ENCODE peak calls at places on chromosomes 13 and 19, in four cellular contexts. P is colonic mucosa, Y is left ventricle myocardium inferior, N is body of pancreas. W is an unnamed sample. For H3K36me3 and H3K9me3, the result is how much of the 10 kb centered on the place peaks cover.

GRCh38 chr13:95540848-95541247 is 11.7 kb upstream of the CLDN10 start:
- DNase-seq in Y (peak), N (peak), P (no peak), W (no peak)

GRCh38 chr13:30618186-30618937 is 642 bp downstream of the USPL1 start:
- DNase-seq in Y (no peak), N (peak), P (no peak), W (no peak)

GRCh38 chr19:47183579-47183978 is 47.4 kb downstream of the BBC3 start:
- DNase-seq in Y (no peak), P (no peak), N (no peak), W (no peak)

GRCh38 chr19:13121551-13122274 is 3.6 kb downstream of the NACC1 start:
- DNase-seq in P (no peak), N (no peak), Y (no peak), W (peak)

GRCh38 chr19:23314505-23315241 is 64.5 kb upstream of the ZNF724 start:
- DNase-seq in N (no peak), P (no peak), Y (no peak), W (no peak)

GRCh38 chr19:35715981-35716734 is 1.6 kb upstream of the KMT2B start:
- DNase-seq in Y (peak), N (peak), P (peak), W (no peak)

GRCh38 chr13:21675095-21676007 is 4.5 kb downstream of the FGF9 start:
- DNase-seq in P (peak), Y (peak), N (peak), W (peak)

GRCh38 chr19:1063030-1063908 is 3.7 kb upstream of the ARHGAP45 start:
- DNase-seq in Y (no peak), N (no peak), P (peak), W (peak)

GRCh38 chr13:24223341-24224231 is 63.1 kb downstream of the SPATA13 start:
- DNase-seq in Y (no peak), N (no peak), P (no peak), W (no peak)

DNA sequence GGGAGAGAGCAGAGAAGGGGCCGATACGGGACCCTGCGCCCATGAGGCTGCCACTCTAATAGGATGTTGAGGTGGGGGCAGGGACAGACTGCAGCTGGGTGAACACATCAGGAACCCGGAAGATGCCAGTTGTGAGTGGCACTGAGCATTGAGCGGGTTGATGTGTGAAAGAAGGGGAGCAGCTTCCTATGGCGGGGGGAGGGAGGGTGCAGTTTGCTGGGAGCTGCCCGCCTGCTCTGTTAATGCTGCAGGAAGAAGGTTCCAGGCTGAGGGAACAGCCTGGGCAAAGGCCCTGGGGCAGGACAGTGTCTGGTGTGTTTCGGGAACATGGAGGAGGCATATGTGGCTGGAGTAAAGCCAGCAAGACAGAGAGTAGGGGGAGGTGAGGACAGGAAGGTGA is 29.8 kb downstream of the DNM2 start:
- DNase-seq in N (no peak), P (peak), Y (no peak), W (no peak)
- H3K36me3 ChIP-seq in N (under half), P (under half), Y (under half), W (under half)

GRCh38 chr19:18477974-18478373 is 40.0 kb upstream of the ISYNA1 start:
- DNase-seq in N (no peak), P (no peak), Y (no peak), W (no peak)

GRCh38 chr19:18475762-18476331 is 37.9 kb upstream of the ISYNA1 start:
- DNase-seq in P (no peak), Y (no peak), N (no peak), W (no peak)

GRCh38 chr19:18477042-18477760 is 39.3 kb upstream of the ISYNA1 start:
- DNase-seq in Y (no peak), P (no peak), N (no peak), W (no peak)

GRCh38 chr19:18475004-18475453 is 37.1 kb upstream of the ISYNA1 start:
- DNase-seq in N (no peak), Y (no peak), P (no peak), W (no peak)

GRCh38 chr19:18476507-18477041 is 38.6 kb upstream of the ISYNA1 start:
- DNase-seq in Y (no peak), P (no peak), N (no peak), W (no peak)
- H3K27ac ChIP-seq in Y (peak), P (peak), N (no peak), W (no peak)

GRCh38 chr13:110271313-110271712 is 35.6 kb downstream of the COL4A1 start:
- DNase-seq in Y (no peak), P (no peak), N (no peak), W (peak)
- H3K9me3 ChIP-seq in Y (under half), P (under half), N (under half), W (under half)

DNA sequence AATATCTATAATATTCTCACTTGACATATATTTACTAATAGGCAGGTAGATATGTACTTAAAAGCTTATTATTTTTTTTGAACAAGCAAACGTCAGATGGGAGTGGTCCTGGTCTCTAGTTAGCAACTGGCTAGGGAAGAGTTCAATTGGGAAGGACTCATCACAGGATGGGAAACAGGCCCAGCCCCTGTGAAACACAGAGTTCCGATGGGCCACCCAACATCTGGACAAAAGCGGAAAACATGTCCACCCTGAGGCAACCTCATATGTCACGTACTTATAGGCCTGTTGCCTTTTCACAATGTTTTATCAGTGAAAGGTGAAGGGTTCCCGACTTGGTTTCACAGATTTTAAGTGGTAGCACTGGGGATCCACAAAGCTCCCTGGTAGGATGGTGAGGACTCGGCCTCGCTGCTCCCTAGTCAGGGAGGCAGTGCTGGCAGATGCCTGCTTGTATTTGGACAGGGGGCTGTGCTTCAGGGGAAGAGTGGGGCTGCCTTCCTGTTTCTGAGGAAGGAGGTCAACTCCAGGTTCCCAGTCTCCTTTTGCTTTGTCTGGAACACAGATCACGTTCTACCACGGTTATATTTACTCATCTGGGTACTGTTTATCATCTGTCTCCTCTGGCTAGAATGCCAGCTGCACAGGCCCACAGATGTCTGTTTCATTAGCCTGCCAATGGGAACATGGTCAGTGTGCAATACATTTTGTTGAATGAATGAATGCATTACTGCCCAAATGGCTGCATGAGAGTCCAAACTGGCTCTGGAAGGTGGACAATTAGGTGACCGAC is 49.4 kb upstream of the SLC15A1 start:
- DNase-seq in Y (no peak), N (peak), P (no peak), W (no peak)
- H3K36me3 ChIP-seq in Y (half or more), N (under half), P (under half), W (under half)

DNA sequence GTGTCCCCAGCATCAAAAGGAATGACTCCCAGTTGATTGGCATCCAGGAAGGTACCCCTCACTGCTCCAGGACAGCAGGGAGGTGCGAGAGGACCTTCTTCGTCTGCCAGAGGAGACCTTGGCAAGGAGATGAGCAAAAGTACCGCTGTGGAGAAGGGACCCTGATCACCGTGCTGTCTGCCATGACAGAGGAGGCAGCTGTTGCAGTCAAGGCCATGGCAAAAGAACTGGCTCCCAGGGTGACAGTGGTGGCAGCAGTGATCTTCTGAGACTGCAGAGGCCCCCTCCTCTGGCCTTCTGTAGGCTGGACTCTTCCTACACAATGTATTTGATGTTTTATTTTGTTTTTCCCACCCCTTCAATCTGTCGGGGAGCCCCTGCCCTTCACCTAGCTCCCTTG is 32.0 kb downstream of the NKPD1 start:
- DNase-seq in Y (no peak), N (no peak), P (no peak), W (no peak)
- H3K27ac ChIP-seq in Y (no peak), N (no peak), P (no peak), W (no peak)

GRCh38 chr19:56504581-56504980 is 3.1 kb upstream of the ZNF471 start:
- DNase-seq in Y (no peak), P (no peak), N (no peak), W (no peak)

GRCh38 chr19:56508282-56508778 is 675 bp downstream of the ZNF471 start:
- DNase-seq in P (no peak), Y (no peak), N (no peak), W (no peak)

DNA sequence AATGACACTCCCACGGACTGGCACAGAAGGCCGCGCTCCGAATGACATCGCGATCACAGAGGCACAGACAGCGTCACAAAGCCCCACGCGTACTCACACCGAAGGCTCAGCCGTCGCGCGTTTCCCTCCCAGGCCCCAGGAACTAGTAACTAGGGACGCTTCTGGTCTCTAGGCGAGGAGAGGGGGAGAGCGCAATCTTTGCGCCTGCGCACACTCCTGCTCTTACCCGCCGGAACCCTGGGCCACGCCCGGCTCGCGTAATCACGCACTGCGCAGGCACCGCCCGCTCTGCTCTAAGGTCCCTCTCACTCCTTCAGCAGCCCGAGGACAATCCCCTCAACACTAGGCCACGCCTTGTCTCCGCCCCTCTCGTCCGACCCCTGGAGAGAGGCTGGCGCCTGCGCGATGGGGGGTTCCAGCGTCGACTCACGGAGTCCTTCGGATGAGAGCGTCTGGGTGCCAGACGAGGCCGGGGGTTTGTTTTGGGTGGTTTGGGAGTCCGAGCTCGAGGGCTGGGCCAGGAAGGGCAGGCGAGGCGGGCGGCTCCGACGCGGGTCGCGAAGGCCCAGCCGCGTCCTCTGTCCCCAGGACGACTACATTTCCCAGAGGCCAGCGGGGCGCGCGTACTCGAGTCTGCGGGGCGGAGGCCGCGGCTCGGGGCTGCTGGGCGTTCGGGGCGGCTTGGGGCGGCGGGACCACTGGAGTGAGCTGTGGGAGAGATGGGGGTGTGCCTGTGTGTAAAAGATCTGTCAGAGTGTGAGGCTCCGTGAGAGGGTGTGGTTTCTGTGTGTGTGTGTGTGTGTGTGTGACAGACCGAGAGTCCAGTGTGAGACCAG is at the start of gene ZNF471:
- DNase-seq in N (peak), P (peak), Y (peak), W (peak)
- H3K9me3 ChIP-seq in N (under half), P (under half), Y (under half), W (half or more)

DNA sequence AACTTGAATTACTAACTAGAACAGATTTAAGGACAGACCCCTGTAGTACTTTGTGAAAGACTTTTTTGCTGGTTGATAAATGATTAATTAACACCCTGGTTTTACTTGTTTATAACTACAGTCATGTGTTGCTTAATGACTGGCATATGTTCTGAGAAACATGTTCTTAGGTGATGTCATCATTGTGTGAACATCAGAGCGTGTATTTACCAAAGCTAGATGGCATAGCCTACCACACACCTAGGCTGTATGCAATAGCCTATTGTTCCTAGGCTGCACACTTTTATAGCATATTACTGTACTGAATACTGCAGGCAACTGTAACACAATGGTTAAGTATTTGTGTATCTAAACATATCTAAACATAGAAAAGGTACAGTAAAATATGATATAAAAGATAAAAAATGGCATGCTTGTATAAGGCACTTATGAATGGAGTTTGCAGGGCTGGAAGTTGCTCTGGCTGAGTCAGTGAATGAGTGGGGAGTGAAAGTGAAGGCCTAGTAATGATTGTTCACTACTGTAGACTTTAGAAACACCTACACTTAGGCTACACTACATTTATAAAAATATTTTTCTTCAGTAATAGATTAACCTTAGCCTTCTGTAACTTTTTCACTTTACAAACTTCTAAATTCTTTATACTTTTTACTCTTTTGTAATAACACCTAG is 260.3 kb downstream of the KCNRG start:
- DNase-seq in P (no peak), Y (no peak), N (no peak), W (no peak)
- H3K36me3 ChIP-seq in P (under half), Y (under half), N (under half), W (under half)

DNA sequence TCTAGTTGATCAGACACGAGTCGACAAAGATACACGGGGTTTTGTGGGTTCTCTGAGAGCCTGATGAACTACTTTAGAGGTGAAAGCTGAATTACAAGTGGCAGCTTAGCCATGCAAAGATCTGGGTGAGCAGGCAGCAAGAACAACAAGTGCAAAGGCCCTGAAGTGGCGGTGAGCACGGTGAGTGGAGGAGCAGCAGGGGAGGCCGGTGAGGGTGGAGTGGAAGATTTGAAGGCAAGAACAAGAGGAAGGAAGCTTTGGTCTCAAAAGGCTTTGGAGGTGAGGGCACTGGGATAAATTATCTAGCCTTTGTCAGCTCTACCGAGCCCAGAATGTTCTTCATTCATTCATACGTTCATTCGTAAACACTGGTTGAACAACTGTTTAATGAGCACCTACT is 1.4 kb downstream of the ZNF865 start:
- DNase-seq in P (no peak), Y (no peak), N (no peak), W (no peak)
- H3K27ac ChIP-seq in P (no peak), Y (peak), N (no peak), W (no peak)